ENCODE peak calls at places on chromosomes 2 and 18, in nine cellular contexts. M is pancreas, F is uterus, P is OCI-LY7, O is breast epithelium, T is heart left ventricle, K is Peyer's patch, C is suprapubic skin, J is A673. I is an unnamed sample. For H3K4me1, the result is how much of the 10 kb centered on the place peaks cover.

GRCh38 chr2:25543939-25544338 is 129.4 kb downstream of the DTNB start:
- DNase-seq in M (no peak), F (no peak), P (no peak), O (no peak), T (no peak), K (no peak), C (no peak), J (no peak), I (no peak)

GRCh38 chr2:238063414-238064189 is 2.8 kb downstream of the SCLY start:
- DNase-seq in M (no peak), F (no peak), P (no peak), O (no peak), T (no peak), K (no peak), C (no peak), J (no peak), I (no peak)

GRCh38 chr18:79070486-79070885 is 1.3 kb downstream of the ATP9B start:
- DNase-seq in M (no peak), F (no peak), P (no peak), O (no peak), T (no peak), K (no peak), C (no peak), J (no peak), I (no peak)

GRCh38 chr2:126507425-126507867 is 148.5 kb upstream of the GYPC start:
- DNase-seq in M (no peak), F (no peak), P (no peak), O (no peak), T (no peak), K (no peak), C (no peak), J (no peak), I (no peak)

GRCh38 chr18:3411854-3412268 is 38.1 kb upstream of the TGIF1 start:
- DNase-seq in M (peak), F (peak), P (no peak), O (no peak), T (peak), K (peak), C (no peak), J (no peak), I (no peak)

GRCh38 chr2:10271509-10271908 is 31.2 kb upstream of the HPCAL1 start:
- DNase-seq in M (no peak), F (no peak), P (no peak), O (no peak), T (no peak), K (peak), C (no peak), J (no peak), I (no peak)

GRCh38 chr2:191048073-191048472 is 34.1 kb upstream of the STAT1 start:
- DNase-seq in M (no peak), F (no peak), P (no peak), O (no peak), T (no peak), K (no peak), C (no peak), J (no peak), I (no peak)

GRCh38 chr2:17051558-17051957 is 385.9 kb upstream of the CYRIA start:
- DNase-seq in M (no peak), F (no peak), P (no peak), O (no peak), T (no peak), K (no peak), C (no peak), J (peak), I (no peak)

GRCh38 chr2:215983581-215984351 is 29.6 kb downstream of the MREG start:
- DNase-seq in M (no peak), F (no peak), P (no peak), O (no peak), T (no peak), K (no peak), C (no peak), J (peak), I (no peak)

GRCh38 chr2:68730828-68731227 is 3.8 kb upstream of the ARHGAP25 start:
- DNase-seq in M (no peak), F (no peak), P (no peak), O (no peak), T (no peak), K (no peak), C (no peak), J (peak), I (no peak)

GRCh38 chr2:214322662-214323061 is 88.2 kb upstream of the VWC2L start:
- DNase-seq in M (no peak), F (no peak), P (no peak), O (no peak), T (no peak), K (no peak), C (no peak), J (no peak), I (no peak)

GRCh38 chr2:163347982-163348842 is 387.6 kb downstream of the FIGN start:
- DNase-seq in M (peak), F (peak), P (no peak), O (peak), T (peak), K (peak), C (peak), J (peak), I (peak)

GRCh38 chr2:112121682-112122254 is 16.4 kb upstream of the FBLN7 start:
- DNase-seq in M (no peak), F (no peak), P (peak), O (no peak), T (no peak), K (peak), C (no peak), J (peak), I (no peak)

GRCh38 chr2:69893684-69894481 is at the start of gene SNRNP27:
- DNase-seq in M (peak), F (peak), P (peak), O (peak), T (peak), K (peak), C (peak), J (peak), I (peak)

GRCh38 chr2:166867874-166868514 is 20.3 kb upstream of the XIRP2 start:
- DNase-seq in M (no peak), F (no peak), P (no peak), O (no peak), T (no peak), K (no peak), C (no peak), J (no peak), I (no peak)

GRCh38 chr2:179686718-179687342 is 174.6 kb downstream of the ZNF385B start:
- DNase-seq in M (no peak), F (no peak), P (no peak), O (no peak), T (no peak), K (no peak), C (no peak), J (no peak), I (no peak)

GRCh38 chr2:55992465-55992864 is 68.9 kb upstream of the EFEMP1 start:
- DNase-seq in M (no peak), F (peak), P (no peak), O (no peak), T (no peak), K (no peak), C (no peak), J (no peak), I (no peak)

GRCh38 chr2:239957681-239958181 is 67.4 kb downstream of the NDUFA10 start:
- DNase-seq in M (peak), F (no peak), P (no peak), O (no peak), T (no peak), K (no peak), C (no peak), J (no peak), I (peak)

GRCh38 chr2:44118257-44118656 is 50.4 kb upstream of the PPM1B start:
- DNase-seq in M (no peak), F (no peak), P (no peak), O (no peak), T (no peak), K (no peak), C (no peak), J (no peak), I (no peak)

GRCh38 chr2:11056614-11057013 is 98.7 kb upstream of the SLC66A3 start:
- DNase-seq in M (no peak), F (no peak), P (no peak), O (no peak), T (no peak), K (no peak), C (no peak), J (peak), I (no peak)

GRCh38 chr2:224956706-224957105 is 85.6 kb downstream of the DOCK10 start:
- DNase-seq in M (no peak), F (no peak), P (no peak), O (no peak), T (no peak), K (no peak), C (no peak), J (no peak), I (no peak)

GRCh38 chr2:239758325-239758877 is 266.7 kb downstream of the NDUFA10 start:
- DNase-seq in M (no peak), F (no peak), P (no peak), O (no peak), T (no peak), K (no peak), C (no peak), J (no peak), I (no peak)

GRCh38 chr2:179571141-179571713 is 290.2 kb downstream of the ZNF385B start:
- DNase-seq in M (no peak), F (peak), P (no peak), O (no peak), T (no peak), K (no peak), C (no peak), J (no peak), I (no peak)

GRCh38 chr2:164771897-164772296 is 69.7 kb downstream of the COBLL1 start:
- DNase-seq in M (no peak), F (no peak), P (no peak), O (no peak), T (no peak), K (no peak), C (no peak), J (peak), I (no peak)

GRCh38 chr2:226450141-226450540 is 349.5 kb downstream of the IRS1 start:
- DNase-seq in M (no peak), F (no peak), P (no peak), O (no peak), T (no peak), K (no peak), C (no peak), J (no peak), I (no peak)

GRCh38 chr2:121211689-121212151 is 73.3 kb downstream of the TFCP2L1 start:
- DNase-seq in M (no peak), F (no peak), P (no peak), O (no peak), T (no peak), K (no peak), C (no peak), J (no peak), I (no peak)

GRCh38 chr2:237290249-237290648 is 123.7 kb downstream of the COL6A3 start:
- DNase-seq in M (no peak), F (peak), P (no peak), O (no peak), T (peak), K (no peak), C (peak), J (no peak), I (peak)

GRCh38 chr2:152466925-152467676 is 132.1 kb downstream of the FMNL2 start:
- DNase-seq in M (no peak), F (no peak), P (peak), O (no peak), T (no peak), K (peak), C (no peak), J (no peak), I (peak)

GRCh38 chr18:33557706-33558105 is 20.3 kb upstream of the ASXL3 start:
- DNase-seq in M (no peak), F (no peak), P (no peak), O (no peak), T (no peak), K (no peak), C (no peak), J (no peak), I (no peak)

GRCh38 chr2:144131042-144131441 is 388.9 kb downstream of the ZEB2 start:
- DNase-seq in M (no peak), F (no peak), P (no peak), O (no peak), T (no peak), K (no peak), C (no peak), J (no peak), I (no peak)

GRCh38 chr2:10297191-10297700 is 5.5 kb upstream of the HPCAL1 start:
- DNase-seq in M (no peak), F (no peak), P (no peak), O (no peak), T (no peak), K (no peak), C (no peak), J (no peak), I (no peak)

DNA sequence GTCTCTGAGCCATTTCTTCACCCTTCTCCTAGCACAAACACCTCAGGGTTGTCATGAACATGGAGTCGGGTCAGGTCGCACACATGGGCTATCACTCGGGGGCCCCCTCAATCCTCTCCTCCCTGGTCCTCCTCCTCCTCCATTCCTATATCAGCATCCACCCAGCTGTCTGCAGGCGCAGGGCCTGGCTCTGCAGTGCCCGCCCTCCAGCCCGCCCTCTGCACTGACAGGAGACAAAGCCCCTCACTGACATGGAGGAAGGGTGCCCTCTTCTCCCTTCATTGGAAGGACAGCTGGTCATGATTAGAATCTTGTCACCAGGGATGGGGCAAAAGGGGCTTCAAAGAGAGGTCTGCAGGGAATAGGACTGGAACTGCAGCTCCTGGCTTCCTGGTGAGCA is 21.7 kb downstream of the HS1BP3 start:
- DNase-seq in M (no peak), F (no peak), P (no peak), O (no peak), T (no peak), K (no peak), C (peak), J (no peak), I (no peak)
- H3K4me1 ChIP-seq in M (under half), F (under half), P (under half), O (under half), T (under half), K (under half), C (under half), J (under half), I (under half)

GRCh38 chr2:102589444-102589843 is 29.9 kb upstream of the SLC9A2 start:
- DNase-seq in M (no peak), F (no peak), P (no peak), O (no peak), T (no peak), K (no peak), C (no peak), J (no peak), I (no peak)

GRCh38 chr2:102588213-102588939 is 31.0 kb upstream of the SLC9A2 start:
- DNase-seq in M (no peak), F (no peak), P (no peak), O (no peak), T (no peak), K (no peak), C (no peak), J (no peak), I (no peak)

GRCh38 chr2:102582845-102583244 is 36.5 kb upstream of the SLC9A2 start:
- DNase-seq in M (no peak), F (no peak), P (no peak), O (no peak), T (no peak), K (no peak), C (no peak), J (no peak), I (no peak)

GRCh38 chr2:102581911-102582310 is 37.4 kb upstream of the SLC9A2 start:
- DNase-seq in M (no peak), F (no peak), P (no peak), O (no peak), T (no peak), K (no peak), C (no peak), J (no peak), I (no peak)

DNA sequence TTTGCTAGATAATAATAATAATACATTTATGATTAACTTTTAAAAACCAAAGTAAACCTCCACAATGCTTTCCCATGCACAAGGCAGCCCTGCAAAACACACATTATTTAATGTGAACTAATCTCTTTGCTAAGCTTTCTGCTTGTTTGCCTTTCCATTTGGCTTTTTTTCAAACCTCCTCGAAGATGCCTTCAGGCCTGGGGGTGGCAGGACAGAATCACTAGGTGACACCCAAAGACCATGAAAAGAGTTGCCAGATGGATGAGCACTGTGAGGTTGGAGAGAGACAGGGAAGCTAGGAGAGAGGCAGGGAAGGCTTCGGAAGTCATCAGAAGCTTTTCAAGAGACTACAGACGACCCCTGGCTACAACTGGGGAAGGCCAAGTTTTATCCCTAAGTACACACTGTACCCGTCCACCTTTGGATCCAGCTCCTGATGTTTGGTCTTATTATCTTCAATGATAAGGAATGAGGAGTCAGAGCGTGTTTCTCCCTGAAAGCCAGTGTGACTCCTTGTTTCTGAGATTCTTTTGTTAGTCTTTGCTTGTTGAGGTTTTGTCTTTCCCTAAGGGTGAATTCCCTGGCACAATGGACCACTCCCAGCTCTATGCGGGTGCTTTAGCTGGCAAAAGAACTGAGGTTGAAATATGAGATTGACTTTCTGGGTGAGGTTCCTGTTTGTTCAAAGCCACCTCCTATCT is 33.5 kb upstream of the SLC9A2 start:
- DNase-seq in M (no peak), F (no peak), P (no peak), O (no peak), T (no peak), K (no peak), C (no peak), J (no peak), I (no peak)
- H3K27ac ChIP-seq in M (no peak), F (no peak), P (no peak), O (no peak), T (no peak), K (no peak), C (no peak), J (no peak), I (no peak)

DNA sequence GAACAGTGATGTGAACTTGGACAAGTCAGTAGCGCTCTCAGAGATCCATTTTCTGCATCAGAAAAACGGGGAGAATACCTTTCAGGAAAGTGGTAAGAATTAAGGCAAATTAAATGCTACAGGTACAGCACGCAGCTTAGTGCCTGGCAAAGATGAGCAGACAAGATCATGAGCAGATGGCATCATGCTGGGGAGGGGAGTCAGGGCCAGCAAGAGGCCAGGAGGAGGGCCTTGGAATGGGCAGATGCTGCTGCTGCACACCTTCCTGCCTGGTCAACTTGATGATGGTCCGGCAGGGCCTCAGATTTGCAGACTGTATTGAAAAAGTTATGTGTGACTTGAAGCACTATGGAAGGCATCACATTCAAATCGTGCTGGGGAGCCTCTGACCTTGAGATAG is 72.9 kb downstream of the GALNT14 start:
- DNase-seq in M (no peak), F (no peak), P (no peak), O (no peak), T (no peak), K (no peak), C (no peak), J (no peak), I (no peak)
- TF ChIP-seq CTCF in M (no peak), F (no peak), P (no peak), O (no peak), T (no peak), K (no peak), C (no peak), J (no peak), I (no peak)

DNA sequence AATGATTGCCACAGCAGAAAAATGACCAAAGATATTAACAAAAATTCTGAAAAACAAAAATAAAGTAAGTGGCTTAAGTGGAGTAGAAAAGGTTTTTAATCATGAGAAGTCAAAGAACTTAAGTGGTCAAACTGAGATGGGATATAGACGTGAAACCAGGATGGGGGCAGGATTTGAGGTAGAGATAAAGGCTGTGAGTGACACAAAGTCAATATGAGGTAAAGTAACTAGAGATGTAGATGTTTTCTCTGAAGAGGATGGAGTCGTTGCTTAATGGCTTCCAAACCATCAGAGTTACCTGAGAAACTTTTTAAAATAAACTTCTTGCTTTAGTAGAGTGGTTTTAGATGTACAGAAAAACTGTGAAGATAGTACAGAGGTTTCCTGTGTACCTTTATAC is 21.2 kb downstream of the ANKRD12 start:
- DNase-seq in M (no peak), F (no peak), P (no peak), O (no peak), T (no peak), K (no peak), C (no peak), J (no peak), I (no peak)
- H3K4me1 ChIP-seq in M (under half), F (under half), P (under half), O (under half), T (under half), K (under half), C (under half), J (under half), I (under half)

GRCh38 chr2:115867024-115867423 is 1424.6 kb downstream of the DPP10 start:
- DNase-seq in M (no peak), F (no peak), P (no peak), O (no peak), T (no peak), K (no peak), C (no peak), J (no peak), I (no peak)
- H3K27ac ChIP-seq in M (no peak), F (no peak), P (no peak), O (no peak), T (no peak), K (no peak), C (no peak), J (no peak), I (no peak)

DNA sequence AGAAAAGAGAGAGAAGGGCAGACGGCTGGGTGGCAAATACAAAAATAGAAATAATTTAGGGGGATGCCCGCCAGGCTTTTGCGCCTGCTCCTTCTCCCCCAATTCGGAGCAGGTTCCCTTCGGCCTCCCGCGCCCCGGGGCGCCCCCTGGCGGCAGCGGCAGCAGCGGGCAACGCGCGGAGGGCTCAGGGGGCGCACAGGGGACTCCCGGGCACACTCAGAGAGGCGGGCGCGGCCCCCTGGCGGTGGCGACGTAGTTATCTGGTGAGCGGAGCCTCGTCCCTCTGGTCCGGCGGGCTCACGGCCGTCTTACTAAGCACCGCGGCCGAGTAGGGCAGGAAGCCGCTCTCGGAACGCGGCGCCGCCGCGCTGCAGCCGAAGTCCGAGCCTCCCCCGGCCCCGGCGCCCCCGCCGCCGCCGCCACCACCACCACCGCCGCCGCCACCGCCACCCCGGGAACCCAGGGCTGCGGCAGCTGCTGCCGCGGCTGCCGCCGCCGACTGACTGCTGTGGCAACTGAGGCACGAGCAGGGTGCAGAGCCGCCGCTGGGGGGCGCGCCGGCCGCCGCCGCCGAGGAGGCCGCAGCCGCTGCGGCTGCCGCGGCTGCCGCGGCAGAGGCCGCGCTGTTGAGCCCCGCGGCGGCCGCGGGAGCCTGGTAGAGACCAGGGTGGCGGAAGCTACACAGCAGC is 3.8 kb downstream of the EVX2 start:
- DNase-seq in M (no peak), F (no peak), P (no peak), O (no peak), T (no peak), K (no peak), C (no peak), J (peak), I (no peak)
- TF ChIP-seq CTCF in M (peak), F (no peak), P (no peak), O (no peak), T (peak), K (peak), C (no peak), J (peak), I (peak)

I was measured in sigmoid colon.